ENCODE peak calls at places on chromosomes 7 and 10, in nine cellular contexts. G is activated naive CD4-positive, alpha-beta T cell; S is glomerular endothelial cell; Y is Kasumi-1; V is fibroblast of pulmonary artery; E is ACHN; O is H9; H is substantia nigra; M is naive thymus-derived CD8-positive, alpha-beta T cell. U is an unnamed sample.

GRCh38 chr7:138902156-138902555 is 79.0 kb downstream of the KIAA1549 start:
- DNase-seq in G (no peak), S (no peak), Y (no peak), V (no peak), E (no peak), O (no peak), H (no peak), M (no peak), U (no peak)

GRCh38 chr7:140316165-140316661 is 82.1 kb downstream of the SLC37A3 start:
- DNase-seq in G (no peak), S (peak; percentile 7), Y (no peak), V (peak; percentile 64), E (peak; percentile 71), O (no peak), H (peak; percentile 57), M (no peak), U (peak; percentile 25)

GRCh38 chr7:16421333-16422099 is at the start of gene CRPPA:
- DNase-seq in G (no peak), S (no peak), Y (no peak), V (peak; percentile 39), E (peak; percentile 55), O (peak; percentile 55), H (peak; percentile 57), M (peak; percentile 22), U (no peak)

GRCh38 chr10:30687698-30688213 is 58.2 kb upstream of the LYZL2 start:
- DNase-seq in G (peak; percentile 67), S (peak; percentile 25), Y (peak; percentile 89), V (peak; percentile 70), E (peak; percentile 66), O (peak; percentile 89), H (peak; percentile 60), M (peak; percentile 54), U (no peak)

GRCh38 chr7:11557627-11558026 is 274.4 kb downstream of the THSD7A start:
- DNase-seq in G (no peak), S (peak; percentile 36), Y (peak; percentile 66), V (peak; percentile 47), E (peak; percentile 49), O (peak; percentile 75), H (no peak), M (no peak), U (peak; percentile 13)

GRCh38 chr10:36038316-36038715 is 396.2 kb upstream of the FZD8 start:
- DNase-seq in G (no peak), S (no peak), Y (no peak), V (no peak), E (no peak), O (no peak), H (no peak), M (no peak), U (no peak)

GRCh38 chr10:73910401-73910763 is 550 bp upstream of the PLAU start:
- DNase-seq in G (no peak), S (no peak), Y (peak; percentile 86), V (no peak), E (peak; percentile 52), O (no peak), H (no peak), M (no peak), U (no peak)

GRCh38 chr7:12583181-12583580 is 12.7 kb downstream of the SCIN start:
- DNase-seq in G (no peak), S (no peak), Y (no peak), V (no peak), E (no peak), O (no peak), H (no peak), M (no peak), U (no peak)

GRCh38 chr7:125316451-125316850 is 386.8 kb upstream of the POT1 start:
- DNase-seq in G (no peak), S (no peak), Y (peak; percentile 45), V (peak; percentile 43), E (peak; percentile 47), O (peak; percentile 91), H (peak; percentile 1), M (no peak), U (peak; percentile 54)